ENCODE peak calls at places on chromosomes 7 and 10, in six cellular contexts. One of them, this sample, is unnamed.
A peak's percentile ranks its signal among the peaks of the same experiment; 100 is the strongest.

GRCh38 chr10:86371116-86371515 is 4.5 kb upstream of the GRID1 start:
- DNase-seq in AG10803: no peak
- DNase-seq in WTC11: peak; percentile 5
- DNase-seq in fibroblast of gingiva: no peak
- DNase-seq in progenitor cell of endocrine pancreas: no peak
- DNase-seq in RKO: no peak
- DNase-seq in this sample: no peak

GRCh38 chr7:25854608-25855497 is 297.1 kb upstream of the NFE2L3 start:
- DNase-seq in AG10803: peak; percentile 99
- DNase-seq in progenitor cell of endocrine pancreas: peak; percentile 48
- DNase-seq in fibroblast of gingiva: peak; percentile 98
- DNase-seq in WTC11: peak; percentile 70
- DNase-seq in RKO: peak; percentile 100
- DNase-seq in this sample: peak; percentile 78

GRCh38 chr7:6436385-6436685 is 11.4 kb downstream of the DAGLB start:
- DNase-seq in fibroblast of gingiva: no peak
- DNase-seq in RKO: no peak
- DNase-seq in WTC11: no peak
- DNase-seq in progenitor cell of endocrine pancreas: no peak
- DNase-seq in AG10803: no peak
- DNase-seq in this sample: no peak

GRCh38 chr10:26430641-26431163 is 7.4 kb upstream of the APBB1IP start:
- DNase-seq in WTC11: no peak
- DNase-seq in RKO: no peak
- DNase-seq in fibroblast of gingiva: no peak
- DNase-seq in progenitor cell of endocrine pancreas: no peak
- DNase-seq in AG10803: no peak
- DNase-seq in this sample: peak; percentile 64

GRCh38 chr10:92125169-92125543 is 165.7 kb downstream of the CPEB3 start:
- DNase-seq in fibroblast of gingiva: peak; percentile 50
- DNase-seq in WTC11: no peak
- DNase-seq in AG10803: no peak
- DNase-seq in RKO: no peak
- DNase-seq in progenitor cell of endocrine pancreas: no peak
- DNase-seq in this sample: no peak

GRCh38 chr7:2629740-2630681 is 1.8 kb upstream of the TTYH3 start:
- DNase-seq in RKO: peak; percentile 35
- DNase-seq in WTC11: no peak
- DNase-seq in AG10803: peak; percentile 33
- DNase-seq in fibroblast of gingiva: peak; percentile 31
- DNase-seq in progenitor cell of endocrine pancreas: no peak
- DNase-seq in this sample: no peak

GRCh38 chr7:159032753-159033472 is 111.8 kb downstream of the VIPR2 start:
- DNase-seq in progenitor cell of endocrine pancreas: no peak
- DNase-seq in RKO: no peak
- DNase-seq in WTC11: no peak
- DNase-seq in AG10803: no peak
- DNase-seq in fibroblast of gingiva: no peak
- DNase-seq in this sample: no peak

GRCh38 chr10:75502389-75502788 is 71.0 kb downstream of the LRMDA start:
- DNase-seq in RKO: no peak
- DNase-seq in AG10803: no peak
- DNase-seq in WTC11: no peak
- DNase-seq in fibroblast of gingiva: no peak
- DNase-seq in progenitor cell of endocrine pancreas: no peak
- DNase-seq in this sample: no peak

GRCh38 chr7:142313528-142313927 is 55.7 kb upstream of the PRSS58 start:
- DNase-seq in RKO: no peak
- DNase-seq in AG10803: no peak
- DNase-seq in fibroblast of gingiva: no peak
- DNase-seq in progenitor cell of endocrine pancreas: no peak
- DNase-seq in WTC11: no peak
- DNase-seq in this sample: no peak

GRCh38 chr7:132783824-132784223 is 207.6 kb upstream of the PLXNA4 start:
- DNase-seq in WTC11: no peak
- DNase-seq in fibroblast of gingiva: peak; percentile 73
- DNase-seq in RKO: peak; percentile 57
- DNase-seq in progenitor cell of endocrine pancreas: no peak
- DNase-seq in AG10803: peak; percentile 79
- DNase-seq in this sample: no peak

GRCh38 chr10:30812018-30812851 is 182.7 kb upstream of the LYZL2 start:
- DNase-seq in WTC11: no peak
- DNase-seq in progenitor cell of endocrine pancreas: no peak
- DNase-seq in fibroblast of gingiva: peak; percentile 93
- DNase-seq in RKO: no peak
- DNase-seq in AG10803: peak; percentile 87
- DNase-seq in this sample: no peak

GRCh38 chr7:139366400-139366799 is 6.7 kb downstream of the LUC7L2 start:
- DNase-seq in WTC11: no peak
- DNase-seq in AG10803: no peak
- DNase-seq in fibroblast of gingiva: no peak
- DNase-seq in RKO: no peak
- DNase-seq in progenitor cell of endocrine pancreas: no peak
- DNase-seq in this sample: no peak

GRCh38 chr7:25597881-25598456 is 369.7 kb upstream of the NPVF start:
- DNase-seq in AG10803: no peak
- DNase-seq in WTC11: no peak
- DNase-seq in progenitor cell of endocrine pancreas: no peak
- DNase-seq in RKO: no peak
- DNase-seq in fibroblast of gingiva: no peak
- DNase-seq in this sample: no peak

GRCh38 chr7:30564243-30564892 is 30.3 kb upstream of the GARS1 start:
- DNase-seq in progenitor cell of endocrine pancreas: peak; percentile 76
- DNase-seq in AG10803: peak; percentile 79
- DNase-seq in fibroblast of gingiva: peak; percentile 70
- DNase-seq in WTC11: peak; percentile 90
- DNase-seq in RKO: peak; percentile 79
- DNase-seq in this sample: peak; percentile 92

This sample was measured in Karpas-422.